ENCODE peak calls at places on chromosomes 11 and 22, in five cellular contexts. V is retinal pigment epithelial cell, F is adrenal gland, O is tibial artery, H is H7. C is an unnamed sample.

GRCh38 chr22:43011079-43011478 is 3.9 kb downstream of the PACSIN2 start:
- DNase-seq in V (peak; percentile 59), F (peak; percentile 39), O (no peak), H (no peak), C (no peak)

GRCh38 chr11:129720156-129720555 is 95.5 kb upstream of the TMEM45B start:
- DNase-seq in V (no peak), F (no peak), O (no peak), H (no peak), C (no peak)

GRCh38 chr11:94100253-94100652 is 28.4 kb upstream of the PANX1 start:
- DNase-seq in V (no peak), F (no peak), O (no peak), H (no peak), C (no peak)

GRCh38 chr11:10405858-10406592 is 49.0 kb upstream of the AMPD3 start:
- DNase-seq in V (peak; percentile 52), F (peak; percentile 81), O (peak; percentile 80), H (peak; percentile 81), C (peak; percentile 78)

GRCh38 chr22:28882878-28883656 is at the start of gene ZNRF3:
- DNase-seq in V (peak; percentile 58), F (peak; percentile 92), O (peak; percentile 90), H (peak; percentile 98), C (peak; percentile 95)

GRCh38 chr11:45795379-45795778 is 9.6 kb upstream of the SLC35C1 start:
- DNase-seq in V (no peak), F (no peak), O (no peak), H (no peak), C (no peak)

GRCh38 chr11:60942970-60943565 is 8.9 kb downstream of the SLC15A3 start:
- DNase-seq in V (no peak), F (no peak), O (no peak), H (no peak), C (no peak)

GRCh38 chr11:16750417-16750816 is 12.0 kb downstream of the C11orf58 start:
- DNase-seq in V (no peak), F (no peak), O (no peak), H (no peak), C (no peak)

GRCh38 chr11:42524534-42525227 is 787.1 kb upstream of the API5 start:
- DNase-seq in V (no peak), F (peak; percentile 54), O (peak; percentile 51), H (peak; percentile 37), C (no peak)

GRCh38 chr11:34340653-34341052 is 17.2 kb downstream of the ABTB2 start:
- DNase-seq in V (no peak), F (no peak), O (no peak), H (no peak), C (no peak)

GRCh38 chr11:110124605-110125004 is 31.4 kb downstream of the ZC3H12C start:
- DNase-seq in V (no peak), F (no peak), O (no peak), H (no peak), C (no peak)

GRCh38 chr11:28697920-28698827 is 590.0 kb downstream of the METTL15 start:
- DNase-seq in V (no peak), F (peak; percentile 46), O (peak; percentile 41), H (peak; percentile 58), C (peak; percentile 51)

GRCh38 chr11:128616158-128616557 is 28.8 kb upstream of the ETS1 start:
- DNase-seq in V (no peak), F (no peak), O (no peak), H (no peak), C (no peak)

GRCh38 chr11:124899376-124900145 is 1.9 kb upstream of the ROBO4 start:
- DNase-seq in V (no peak), F (no peak), O (no peak), H (peak; percentile 52), C (no peak)

GRCh38 chr11:45754261-45754709 is 50.7 kb upstream of the SLC35C1 start:
- DNase-seq in V (no peak), F (peak; percentile 82), O (no peak), H (peak; percentile 31), C (no peak)

GRCh38 chr22:49724030-49724892 is 103.4 kb downstream of the BRD1 start:
- DNase-seq in V (no peak), F (no peak), O (no peak), H (peak; percentile 67), C (no peak)

GRCh38 chr22:49725516-49725915 is 102.2 kb downstream of the BRD1 start:
- DNase-seq in V (no peak), F (no peak), O (no peak), H (no peak), C (no peak)

GRCh38 chr22:49726022-49726681 is 101.5 kb downstream of the BRD1 start:
- DNase-seq in V (no peak), F (no peak), O (no peak), H (peak; percentile 29), C (no peak)

GRCh38 chr22:49723478-49724029 is 104.1 kb downstream of the BRD1 start:
- DNase-seq in V (no peak), F (no peak), O (no peak), H (peak; percentile 22), C (no peak)

DNA sequence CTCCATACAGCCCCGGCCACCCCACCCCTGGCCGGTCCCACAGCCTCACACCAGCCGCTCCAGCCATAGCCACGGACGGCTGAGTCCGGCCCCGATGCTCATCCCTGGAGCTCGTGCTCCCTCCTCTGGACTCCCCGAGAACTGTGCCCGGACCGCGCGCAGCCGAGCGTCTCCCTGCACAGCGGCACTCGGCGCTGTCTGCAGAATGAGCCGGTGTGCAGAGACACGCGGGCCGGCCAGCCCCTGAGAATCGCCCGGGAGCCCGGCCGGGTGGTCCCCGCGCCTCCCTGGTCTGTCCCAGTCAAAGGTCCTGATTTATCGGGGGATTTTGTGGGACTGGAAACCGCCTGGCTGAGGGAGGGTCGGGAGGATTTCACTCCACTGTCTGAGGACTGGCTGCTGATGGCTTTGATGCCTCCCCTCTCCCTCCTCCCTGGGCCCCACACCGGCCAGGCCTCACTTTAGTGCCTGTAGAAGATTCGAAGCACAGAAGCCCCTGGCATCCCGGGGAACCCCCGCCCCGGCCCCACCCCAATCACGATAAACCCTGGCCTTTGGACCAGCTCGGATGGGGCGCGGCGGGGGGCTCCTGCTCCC is 102.7 kb downstream of the BRD1 start:
- DNase-seq in V (no peak), F (no peak), O (peak; percentile 45), H (peak; percentile 97), C (peak; percentile 63)
- H3K4me3 ChIP-seq in V (no peak overlapping the region), F (no peak overlapping the region), O (no peak overlapping the region), H (no peak overlapping the region), C (peak overlapping the region; percentile 22)

GRCh38 chr22:27724181-27724580 is 77.4 kb downstream of the MN1 start:
- DNase-seq in V (no peak), F (no peak), O (no peak), H (no peak), C (no peak)

GRCh38 chr22:27726726-27727449 is 74.7 kb downstream of the MN1 start:
- DNase-seq in V (peak; percentile 51), F (peak; percentile 51), O (peak; percentile 71), H (peak; percentile 48), C (no peak)

GRCh38 chr22:27727673-27728451 is 73.7 kb downstream of the MN1 start:
- DNase-seq in V (no peak), F (no peak), O (no peak), H (no peak), C (no peak)

GRCh38 chr22:27724706-27725105 is 76.8 kb downstream of the MN1 start:
- DNase-seq in V (no peak), F (no peak), O (no peak), H (no peak), C (no peak)

GRCh38 chr22:27726344-27726725 is 75.2 kb downstream of the MN1 start:
- DNase-seq in V (no peak), F (no peak), O (no peak), H (no peak), C (no peak)
- H3K4me3 ChIP-seq in V (no peak overlapping the region), F (no peak overlapping the region), O (no peak overlapping the region), H (no peak overlapping the region), C (no peak overlapping the region)

GRCh38 chr11:104073950-104074349 is 37.5 kb downstream of the DDI1 start:
- DNase-seq in V (no peak), F (peak; percentile 27), O (no peak), H (peak; percentile 13), C (no peak)
- H3K4me3 ChIP-seq in V (no peak overlapping the region), F (no peak overlapping the region), O (no peak overlapping the region), H (no peak overlapping the region), C (no peak overlapping the region)

DNA sequence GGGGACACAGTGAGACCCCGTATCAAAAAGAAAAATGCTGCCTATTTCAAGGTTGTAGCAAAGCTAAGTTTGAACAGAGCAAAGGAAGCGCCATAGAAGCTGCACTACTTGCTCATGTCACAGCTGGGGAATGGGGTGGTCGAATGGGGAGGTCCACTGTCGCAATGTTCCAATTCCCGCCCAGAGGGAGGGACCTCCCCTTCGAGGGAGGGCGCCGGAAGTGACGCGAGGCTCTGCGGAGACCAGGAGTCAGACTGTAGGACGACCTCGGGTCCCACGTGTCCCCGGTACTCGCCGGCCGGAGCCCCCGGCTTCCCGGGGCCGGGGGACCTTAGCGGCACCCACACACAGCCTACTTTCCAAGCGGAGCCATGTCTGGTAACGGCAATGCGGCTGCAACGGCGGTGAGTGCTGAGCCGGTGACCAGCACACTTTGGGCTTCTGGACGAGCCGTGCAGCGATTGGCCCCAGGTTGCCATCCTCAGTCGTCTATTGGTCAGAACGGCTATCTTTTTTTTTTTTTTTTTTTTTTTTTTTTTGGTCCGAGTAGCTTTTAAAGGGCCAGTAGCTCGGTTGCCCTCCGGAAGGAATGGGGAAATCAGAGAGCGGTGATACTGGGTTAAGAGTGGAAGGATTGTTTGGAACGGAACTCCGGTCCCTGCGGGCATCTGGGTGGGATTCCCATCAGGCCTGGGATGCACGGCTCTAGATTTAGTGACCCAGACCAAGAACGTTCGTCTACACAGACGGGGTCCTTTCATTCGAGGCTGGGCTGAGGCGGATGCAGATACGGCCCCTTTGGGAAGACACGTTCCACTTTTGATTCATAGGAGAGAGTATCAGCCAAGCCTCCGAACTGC is at the start of gene HMBS:
- DNase-seq in V (peak; percentile 66), F (peak; percentile 96), O (peak; percentile 92), H (peak; percentile 96), C (peak; percentile 97)
- H3K4me3 ChIP-seq in V (peak within 1 kb of the TSS; percentile 90), F (peak within 1 kb of the TSS; percentile 76), O (peak within 1 kb of the TSS; percentile 66), H (peak within 1 kb of the TSS; percentile 94), C (peak within 1 kb of the TSS; percentile 50)

GRCh38 chr22:49112176-49112575 is 715.5 kb downstream of the BRD1 start:
- DNase-seq in V (no peak), F (no peak), O (no peak), H (peak; percentile 16), C (no peak)

GRCh38 chr22:49112661-49113626 is 714.7 kb downstream of the BRD1 start:
- DNase-seq in V (no peak), F (no peak), O (no peak), H (peak; percentile 32), C (no peak)

GRCh38 chr22:49116021-49116420 is 711.7 kb downstream of the BRD1 start:
- DNase-seq in V (no peak), F (no peak), O (no peak), H (no peak), C (no peak)

GRCh38 chr22:49115186-49115585 is 712.5 kb downstream of the BRD1 start:
- DNase-seq in V (no peak), F (no peak), O (no peak), H (no peak), C (no peak)

GRCh38 chr22:49113758-49114157 is 713.9 kb downstream of the BRD1 start:
- DNase-seq in V (no peak), F (no peak), O (no peak), H (peak; percentile 28), C (no peak)
- H3K4me3 ChIP-seq in V (no peak overlapping the region), F (no peak overlapping the region), O (no peak overlapping the region), H (no peak overlapping the region), C (no peak overlapping the region)

DNA sequence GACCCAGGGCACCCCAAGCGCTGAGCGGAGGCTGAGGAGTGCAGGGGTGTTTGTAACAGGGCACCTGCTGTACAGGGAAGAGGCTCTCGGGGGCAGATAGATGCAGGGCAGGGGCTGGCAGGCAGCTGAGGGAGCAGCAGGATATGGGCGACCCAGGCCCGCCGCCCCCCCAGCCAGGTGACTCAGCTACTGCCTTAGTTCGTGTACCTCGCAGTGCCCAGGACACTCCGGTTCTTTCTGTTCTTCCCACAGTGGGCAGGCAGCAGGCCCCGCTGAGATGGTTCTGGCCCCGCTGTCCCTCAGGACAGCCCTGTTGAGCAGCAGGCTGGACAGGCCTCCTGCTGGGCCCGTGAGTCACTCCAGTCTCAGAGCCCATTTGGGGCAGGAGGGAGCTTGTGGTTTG is 16.2 kb downstream of the PHLDA2 start:
- DNase-seq in V (no peak), F (no peak), O (no peak), H (peak; percentile 82), C (no peak)
- H3K4me3 ChIP-seq in V (no peak overlapping the region), F (no peak overlapping the region), O (no peak overlapping the region), H (no peak overlapping the region), C (peak overlapping the region; percentile 2)

C was measured in Peyer's patch.